ENCODE peak calls at places on chromosomes 16 and 17, in ten cellular contexts. Y, V, K, T, E, N, Q, M, H and I are unnamed samples.

GRCh38 chr17:58577696-58578095 is 63.3 kb upstream of the MTMR4 start:
- DNase-seq in Y (peak; percentile 73), V (peak; percentile 4), K (no peak), T (peak; percentile 51), E (peak; percentile 33), N (peak; percentile 1), Q (peak; percentile 76), M (no peak), H (peak; percentile 6), I (peak; percentile 28)

GRCh38 chr17:2701161-2701995 is 10.2 kb downstream of the CLUH start:
- DNase-seq in Y (no peak), V (no peak), K (no peak), T (no peak), E (no peak), N (no peak), Q (no peak), M (no peak), H (no peak), I (no peak)

GRCh38 chr16:5175263-5175662 is 77.7 kb upstream of the EEF2KMT start:
- DNase-seq in Y (peak; percentile 8), V (no peak), K (no peak), T (no peak), E (no peak), N (no peak), Q (peak; percentile 11), M (no peak), H (no peak), I (no peak)

GRCh38 chr16:2897110-2897509 is 14.1 kb downstream of the FLYWCH2 start:
- DNase-seq in Y (no peak), V (no peak), K (no peak), T (no peak), E (no peak), N (no peak), Q (no peak), M (no peak), H (no peak), I (no peak)

GRCh38 chr16:8673611-8674412 is 605 bp upstream of the ABAT start:
- DNase-seq in Y (no peak), V (no peak), K (no peak), T (no peak), E (no peak), N (no peak), Q (no peak), M (no peak), H (no peak), I (no peak)

GRCh38 chr17:7191571-7192270 is 12.6 kb upstream of the ASGR1 start:
- DNase-seq in Y (peak; percentile 40), V (no peak), K (no peak), T (peak; percentile 50), E (no peak), N (no peak), Q (peak; percentile 28), M (no peak), H (no peak), I (peak; percentile 65)

GRCh38 chr17:59435238-59435637 is 103.8 kb downstream of the YPEL2 start:
- DNase-seq in Y (no peak), V (no peak), K (no peak), T (no peak), E (peak; percentile 49), N (no peak), Q (peak; percentile 44), M (no peak), H (no peak), I (no peak)

GRCh38 chr17:36983618-36984017 is 34.9 kb downstream of the AATF start:
- DNase-seq in Y (no peak), V (no peak), K (no peak), T (no peak), E (no peak), N (no peak), Q (no peak), M (no peak), H (no peak), I (no peak)

GRCh38 chr17:61149862-61150362 is 249.7 kb upstream of the TBX2 start:
- DNase-seq in Y (no peak), V (no peak), K (no peak), T (no peak), E (no peak), N (peak; percentile 41), Q (peak; percentile 98), M (no peak), H (no peak), I (peak; percentile 69)

GRCh38 chr16:75298252-75298651 is 46.8 kb upstream of the BCAR1 start:
- DNase-seq in Y (peak; percentile 11), V (no peak), K (no peak), T (no peak), E (no peak), N (no peak), Q (no peak), M (no peak), H (no peak), I (no peak)

GRCh38 chr16:1640261-1640956 is 28.2 kb downstream of the CRAMP1 start:
- DNase-seq in Y (no peak), V (no peak), K (no peak), T (no peak), E (no peak), N (no peak), Q (no peak), M (no peak), H (no peak), I (no peak)

GRCh38 chr17:3870871-3871306 is 22.0 kb downstream of the CAMKK1 start:
- DNase-seq in Y (no peak), V (no peak), K (no peak), T (no peak), E (peak; percentile 24), N (no peak), Q (peak; percentile 22), M (no peak), H (no peak), I (no peak)

GRCh38 chr17:62827722-62828498 is 19.8 kb upstream of the MARCHF10 start:
- DNase-seq in Y (no peak), V (no peak), K (no peak), T (no peak), E (no peak), N (no peak), Q (no peak), M (no peak), H (no peak), I (no peak)

GRCh38 chr16:84048306-84048705 is 5.7 kb upstream of the SLC38A8 start:
- DNase-seq in Y (no peak), V (no peak), K (no peak), T (peak; percentile 55), E (no peak), N (no peak), Q (peak; percentile 53), M (no peak), H (no peak), I (peak; percentile 61)

GRCh38 chr17:31467502-31468256 is 76.2 kb downstream of the RAB11FIP4 start:
- DNase-seq in Y (peak; percentile 60), V (no peak), K (no peak), T (no peak), E (no peak), N (no peak), Q (no peak), M (no peak), H (no peak), I (no peak)